ENCODE peak calls at places on chromosomes 11 and 22, in eight cellular contexts. D is activated naive CD8-positive, alpha-beta T cell treated with anti-CD3 and anti-CD28 coated beads for 36 hours; O is NCI-H1105 treated with DMSO at 0.1 percent for 48 hours; A is mammary epithelial cell; K is ACHN; P is activated CD4-positive, alpha-beta T cell treated with anti-CD3 and anti-CD28 coated beads for 24 hours; S is NCI-H774; E is H7. X is an unnamed sample.

GRCh38 chr11:844693-845644 is 2.3 kb downstream of the TSPAN4 start:
- DNase-seq in P (no peak), K (peak; percentile 83), D (peak; percentile 56), A (no peak), E (peak; percentile 97), S (no peak), O (no peak), X (peak; percentile 92)

GRCh38 chr11:58334708-58335107 is 24.2 kb downstream of the OR5B17 start:
- DNase-seq in A (peak; percentile 83), K (peak; percentile 67), P (no peak), D (no peak), E (no peak), S (no peak), O (no peak), X (peak; percentile 37)

GRCh38 chr11:7442588-7443215 is 42.6 kb upstream of the OLFML1 start:
- DNase-seq in K (peak; percentile 45), O (peak; percentile 47), A (peak; percentile 40), D (peak; percentile 64), S (peak; percentile 55), E (peak; percentile 65), P (peak; percentile 71), X (peak; percentile 80)

GRCh38 chr22:46801826-46802607 is 39.6 kb downstream of the TBC1D22A start:
- DNase-seq in S (no peak), P (no peak), D (no peak), O (no peak), A (no peak), K (no peak), E (no peak), X (no peak)

GRCh38 chr11:127643659-127644058 is 643.1 kb upstream of the KIRREL3 start:
- DNase-seq in E (no peak), P (no peak), O (no peak), S (no peak), K (no peak), A (no peak), D (no peak), X (no peak)

GRCh38 chr22:26893711-26894110 is 236.3 kb downstream of the MIAT start:
- DNase-seq in E (peak; percentile 69), K (no peak), O (no peak), A (no peak), P (no peak), D (no peak), S (no peak), X (no peak)

GRCh38 chr11:123584186-123584585 is 70.2 kb downstream of the SCN3B start:
- DNase-seq in K (no peak), E (peak; percentile 79), P (no peak), D (no peak), S (no peak), A (no peak), O (no peak), X (no peak)

GRCh38 chr11:129045150-129045549 is 102.5 kb upstream of the TP53AIP1 start:
- DNase-seq in E (no peak), A (no peak), D (no peak), S (no peak), K (no peak), O (no peak), P (no peak), X (no peak)